ENCODE peak calls at places on chromosomes 11 and 22, in eight cellular contexts. H is heart left ventricle, Y is astrocyte of the cerebellum, U is astrocyte, Z is adrenal gland, R is omental fat pad, E is cardiac fibroblast, N is AG10803. S is an unnamed sample.

GRCh38 chr22:26399288-26399687 is 29.8 kb upstream of the ASPHD2 start:
- DNase-seq in H (no peak), Y (no peak), U (no peak), Z (no peak), R (no peak), E (peak), N (no peak), S (no peak)

GRCh38 chr11:72293910-72294533 is 50.0 kb upstream of the PHOX2A start:
- DNase-seq in H (no peak), Y (no peak), U (no peak), Z (no peak), R (no peak), E (no peak), N (no peak), S (no peak)

GRCh38 chr22:42610211-42610610 is 4.5 kb downstream of the POLDIP3 start:
- DNase-seq in H (no peak), Y (no peak), U (no peak), Z (peak), R (no peak), E (peak), N (no peak), S (no peak)

GRCh38 chr11:88042238-88043032 is 132.8 kb downstream of the RAB38 start:
- DNase-seq in H (no peak), Y (no peak), U (no peak), Z (peak), R (no peak), E (no peak), N (no peak), S (no peak)

GRCh38 chr11:120305286-120305685 is 19.8 kb upstream of the TLCD5 start:
- DNase-seq in H (no peak), Y (no peak), U (no peak), Z (no peak), R (no peak), E (no peak), N (no peak), S (no peak)

GRCh38 chr11:61026121-61027031 is 54.9 kb downstream of the CD6 start:
- DNase-seq in H (no peak), Y (no peak), U (no peak), Z (no peak), R (no peak), E (no peak), N (no peak), S (no peak)

GRCh38 chr22:30309981-30310672 is 16.6 kb downstream of the TBC1D10A start:
- DNase-seq in H (no peak), Y (no peak), U (peak), Z (no peak), R (no peak), E (no peak), N (peak), S (no peak)

GRCh38 chr22:41934284-41935014 is 7.8 kb upstream of the TNFRSF13C start:
- DNase-seq in H (no peak), Y (no peak), U (no peak), Z (no peak), R (no peak), E (no peak), N (no peak), S (no peak)

GRCh38 chr11:64809781-64810241 is 540 bp downstream of the MEN1 start:
- DNase-seq in H (no peak), Y (no peak), U (no peak), Z (no peak), R (no peak), E (no peak), N (no peak), S (peak)

GRCh38 chr22:49240016-49240380 is 587.7 kb downstream of the BRD1 start:
- DNase-seq in H (no peak), Y (no peak), U (no peak), Z (no peak), R (no peak), E (no peak), N (no peak), S (no peak)

GRCh38 chr22:44396727-44397722 is 84.3 kb upstream of the SHISAL1 start:
- DNase-seq in H (peak), Y (no peak), U (no peak), Z (no peak), R (peak), E (no peak), N (no peak), S (peak)

GRCh38 chr22:32557424-32557823 is 82.8 kb downstream of the FBXO7 start:
- DNase-seq in H (no peak), Y (no peak), U (no peak), Z (no peak), R (no peak), E (no peak), N (peak), S (no peak)

GRCh38 chr11:75668508-75669297 is at the start of gene MAP6:
- DNase-seq in H (peak), Y (no peak), U (no peak), Z (peak), R (no peak), E (peak), N (no peak), S (peak)

GRCh38 chr22:46117206-46118199 is 32.8 kb upstream of the PPARA start:
- DNase-seq in H (no peak), Y (no peak), U (no peak), Z (peak), R (no peak), E (peak), N (no peak), S (no peak)

GRCh38 chr11:109605006-109605405 is 183.0 kb downstream of the C11orf87 start:
- DNase-seq in H (no peak), Y (no peak), U (no peak), Z (no peak), R (no peak), E (no peak), N (no peak), S (no peak)

GRCh38 chr22:45905924-45906865 is 70.8 kb downstream of the WNT7B start:
- DNase-seq in H (peak), Y (no peak), U (peak), Z (no peak), R (no peak), E (peak), N (peak), S (no peak)

GRCh38 chr11:100546714-100547113 is 140.4 kb upstream of the ARHGAP42 start:
- DNase-seq in H (no peak), Y (peak), U (peak), Z (no peak), R (no peak), E (peak), N (no peak), S (no peak)

GRCh38 chr22:26797910-26798309 is 140.5 kb downstream of the MIAT start:
- DNase-seq in H (no peak), Y (no peak), U (no peak), Z (no peak), R (no peak), E (no peak), N (no peak), S (peak)

GRCh38 chr11:111845256-111846028 is 25.9 kb downstream of the ALG9 start:
- DNase-seq in H (no peak), Y (no peak), U (no peak), Z (no peak), R (no peak), E (no peak), N (peak), S (no peak)

GRCh38 chr11:128904303-128904871 is 13.2 kb downstream of the KCNJ5 start:
- DNase-seq in H (no peak), Y (no peak), U (no peak), Z (no peak), R (no peak), E (no peak), N (no peak), S (no peak)

GRCh38 chr22:43363580-43364435 is 20.6 kb upstream of the SCUBE1 start:
- DNase-seq in H (no peak), Y (no peak), U (no peak), Z (no peak), R (no peak), E (no peak), N (no peak), S (no peak)

GRCh38 chr11:12900496-12900895 is 108.6 kb upstream of the RASSF10 start:
- DNase-seq in H (no peak), Y (peak), U (peak), Z (no peak), R (no peak), E (peak), N (peak), S (no peak)

GRCh38 chr11:7851391-7851790 is 54.6 kb upstream of the OR5P2 start:
- DNase-seq in H (no peak), Y (no peak), U (no peak), Z (no peak), R (no peak), E (no peak), N (no peak), S (no peak)
- TF ChIP-seq CTCF in H (no peak), Y (no peak), U (no peak), Z (no peak), R (no peak), E (no peak), N (no peak), S (no peak)

GRCh38 chr22:31347251-31348008 is 1.3 kb upstream of the PATZ1 start:
- DNase-seq in H (peak), Y (peak), U (peak), Z (peak), R (no peak), E (peak), N (peak), S (peak)

GRCh38 chr22:31346733-31347250 is 646 bp upstream of the PATZ1 start:
- DNase-seq in H (peak), Y (no peak), U (peak), Z (peak), R (no peak), E (peak), N (no peak), S (peak)

GRCh38 chr22:31350410-31350863 is 4.3 kb upstream of the PATZ1 start:
- DNase-seq in H (no peak), Y (no peak), U (no peak), Z (peak), R (no peak), E (peak), N (no peak), S (no peak)

GRCh38 chr22:31349960-31350359 is 3.8 kb upstream of the PATZ1 start:
- DNase-seq in H (no peak), Y (no peak), U (no peak), Z (no peak), R (no peak), E (no peak), N (no peak), S (no peak)

DNA sequence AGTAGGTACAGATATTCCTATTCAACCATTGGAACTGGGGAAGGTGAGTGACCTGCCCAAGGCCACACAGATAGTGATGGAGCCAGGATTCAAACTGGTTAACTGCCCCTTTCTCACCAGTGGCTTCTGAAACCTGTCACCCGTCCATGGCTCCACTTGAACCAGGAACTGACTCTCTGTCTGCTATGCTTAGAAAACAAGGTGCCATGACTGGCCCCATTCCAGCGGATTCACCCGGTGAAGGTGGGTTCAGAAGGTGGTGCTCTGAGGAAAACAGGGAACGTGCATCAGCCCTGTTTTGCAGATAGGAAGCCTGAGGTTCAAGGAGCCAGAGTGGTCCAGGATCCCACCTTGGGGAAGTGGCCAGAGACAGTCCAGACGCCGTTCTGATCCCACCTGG is 2.6 kb upstream of the PATZ1 start:
- DNase-seq in H (no peak), Y (no peak), U (no peak), Z (no peak), R (no peak), E (no peak), N (no peak), S (no peak)
- TF ChIP-seq CTCF in H (no peak), Y (no peak), U (no peak), Z (no peak), R (no peak), E (no peak), N (no peak), S (no peak)

DNA sequence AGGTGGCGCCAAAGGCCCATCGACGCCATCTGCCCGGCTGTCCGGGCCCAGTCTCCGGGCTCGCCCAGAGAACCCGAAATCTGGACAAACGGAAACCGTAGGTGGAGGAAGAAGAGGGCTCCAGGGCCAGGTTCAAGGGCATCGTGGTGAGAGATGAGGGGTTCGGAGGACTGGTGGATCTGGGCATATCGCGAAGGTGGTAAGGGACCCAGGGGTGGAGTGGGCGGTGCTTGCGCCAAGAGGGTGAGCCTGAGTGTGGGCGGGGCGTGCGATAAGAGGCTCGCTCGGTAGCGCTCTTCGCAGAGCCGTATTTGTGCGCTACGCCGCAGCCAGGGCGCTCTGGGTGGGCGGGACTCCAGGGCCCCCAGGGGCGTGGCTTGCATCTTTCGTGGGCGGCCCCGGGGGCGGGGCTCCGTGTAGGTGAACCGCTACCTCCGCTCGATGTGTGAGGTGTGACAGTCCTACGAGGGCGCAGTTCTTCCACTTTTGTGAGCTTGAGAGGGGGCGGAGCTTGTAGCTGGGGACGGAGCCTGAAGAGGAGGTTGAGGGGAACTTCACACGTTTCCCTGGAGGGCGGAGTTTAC is 4.8 kb downstream of the CD248 start:
- DNase-seq in H (peak), Y (peak), U (peak), Z (peak), R (peak), E (peak), N (peak), S (peak)
- TF ChIP-seq CTCF in H (peak), Y (peak), U (no peak), Z (peak), R (no peak), E (no peak), N (peak), S (peak)

GRCh38 chr11:67667490-67668190 is 6.8 kb downstream of the ALDH3B2 start:
- DNase-seq in H (no peak), Y (no peak), U (no peak), Z (no peak), R (no peak), E (no peak), N (no peak), S (no peak)
- TF ChIP-seq CTCF in H (no peak), Y (no peak), U (no peak), Z (no peak), R (no peak), E (no peak), N (no peak), S (no peak)

GRCh38 chr11:62479631-62480201 is 60.9 kb downstream of the SCGB1A1 start:
- DNase-seq in H (no peak), Y (no peak), U (no peak), Z (no peak), R (no peak), E (no peak), N (no peak), S (no peak)
- TF ChIP-seq CTCF in H (no peak), Y (no peak), U (no peak), Z (no peak), R (no peak), E (no peak), N (no peak), S (no peak)

GRCh38 chr22:38924197-38924952 is 33.0 kb upstream of the APOBEC3A start:
- DNase-seq in H (peak), Y (peak), U (peak), Z (peak), R (no peak), E (peak), N (peak), S (no peak)

GRCh38 chr22:38925571-38926041 is 31.8 kb upstream of the APOBEC3A start:
- DNase-seq in H (no peak), Y (no peak), U (peak), Z (no peak), R (no peak), E (peak), N (no peak), S (no peak)

GRCh38 chr22:38921126-38921525 is 36.3 kb upstream of the APOBEC3A start:
- DNase-seq in H (no peak), Y (no peak), U (no peak), Z (no peak), R (no peak), E (no peak), N (no peak), S (no peak)

GRCh38 chr22:38921801-38922200 is 35.6 kb upstream of the APOBEC3A start:
- DNase-seq in H (no peak), Y (no peak), U (no peak), Z (no peak), R (no peak), E (no peak), N (no peak), S (no peak)

DNA sequence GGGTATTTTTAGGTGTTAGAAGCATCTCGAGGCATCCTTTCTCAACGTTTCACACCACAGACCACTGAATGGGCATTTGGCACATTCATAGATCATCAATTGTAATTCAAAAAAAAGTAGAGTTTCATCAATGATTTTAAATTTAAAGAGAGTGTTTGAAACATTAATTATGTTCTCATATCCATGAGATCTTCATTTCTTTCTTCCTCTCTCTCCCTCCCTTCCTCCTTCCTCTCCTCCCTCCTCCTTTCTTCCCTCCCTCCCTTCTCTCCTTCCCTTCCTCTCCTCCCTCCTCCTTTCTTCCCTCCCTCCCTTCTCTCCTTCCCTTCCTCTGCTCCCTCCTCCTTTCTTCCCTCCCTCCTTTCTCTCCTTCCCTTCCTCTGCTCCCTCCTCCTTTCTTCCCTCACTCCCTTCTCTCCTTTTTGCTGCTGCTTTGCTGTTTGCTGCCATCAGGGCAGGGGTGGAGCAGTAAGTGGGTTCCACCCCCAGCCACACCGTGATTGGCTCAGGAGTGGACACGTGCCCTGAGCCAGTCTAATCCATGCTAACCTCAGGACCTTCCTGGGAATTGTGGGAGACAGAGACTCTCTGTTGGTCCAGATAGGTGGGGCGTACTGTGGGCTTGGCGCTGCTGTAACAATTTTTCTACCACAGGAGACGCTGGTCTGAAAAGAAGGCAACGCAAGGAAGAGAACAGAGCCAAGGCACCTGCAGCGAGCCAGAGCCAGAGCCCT is 33.8 kb upstream of the APOBEC3A start:
- DNase-seq in H (peak), Y (peak), U (peak), Z (peak), R (no peak), E (peak), N (peak), S (no peak)
- TF ChIP-seq CTCF in H (peak), Y (peak), U (peak), Z (peak), R (no peak), E (peak), N (peak), S (no peak)

GRCh38 chr22:35156945-35157344 is 91.0 kb downstream of the ISX start:
- DNase-seq in H (no peak), Y (no peak), U (no peak), Z (no peak), R (no peak), E (no peak), N (no peak), S (no peak)

GRCh38 chr22:35160268-35160667 is 94.3 kb downstream of the ISX start:
- DNase-seq in H (no peak), Y (no peak), U (no peak), Z (no peak), R (no peak), E (no peak), N (no peak), S (no peak)

GRCh38 chr22:35152316-35152715 is 86.4 kb downstream of the ISX start:
- DNase-seq in H (no peak), Y (no peak), U (no peak), Z (no peak), R (no peak), E (no peak), N (no peak), S (no peak)

GRCh38 chr22:35154937-35155387 is 89.0 kb downstream of the ISX start:
- DNase-seq in H (peak), Y (peak), U (peak), Z (peak), R (no peak), E (peak), N (peak), S (peak)

GRCh38 chr22:35155403-35156025 is 89.6 kb downstream of the ISX start:
- DNase-seq in H (no peak), Y (no peak), U (no peak), Z (no peak), R (no peak), E (peak), N (no peak), S (no peak)
- TF ChIP-seq CTCF in H (no peak), Y (no peak), U (no peak), Z (no peak), R (no peak), E (no peak), N (no peak), S (peak)

GRCh38 chr11:43410394-43410793 is 51.7 kb downstream of the TTC17 start:
- DNase-seq in H (no peak), Y (no peak), U (no peak), Z (no peak), R (no peak), E (no peak), N (no peak), S (no peak)
- TF ChIP-seq CTCF in H (no peak), Y (no peak), U (no peak), Z (no peak), R (no peak), E (no peak), N (no peak), S (no peak)

GRCh38 chr11:32334822-32335221 is 100.5 kb downstream of the WT1 start:
- DNase-seq in H (no peak), Y (no peak), U (no peak), Z (no peak), R (no peak), E (peak), N (no peak), S (no peak)

GRCh38 chr11:32332990-32333334 is 102.4 kb downstream of the WT1 start:
- DNase-seq in H (no peak), Y (no peak), U (no peak), Z (no peak), R (no peak), E (no peak), N (no peak), S (no peak)

GRCh38 chr11:32331098-32331497 is 104.2 kb downstream of the WT1 start:
- DNase-seq in H (no peak), Y (peak), U (peak), Z (no peak), R (no peak), E (no peak), N (peak), S (no peak)

GRCh38 chr11:32331792-32332191 is 103.5 kb downstream of the WT1 start:
- DNase-seq in H (no peak), Y (no peak), U (no peak), Z (no peak), R (no peak), E (no peak), N (no peak), S (no peak)

GRCh38 chr11:32333335-32333991 is 101.9 kb downstream of the WT1 start:
- DNase-seq in H (peak), Y (peak), U (peak), Z (peak), R (peak), E (peak), N (peak), S (peak)
- TF ChIP-seq CTCF in H (peak), Y (peak), U (peak), Z (no peak), R (no peak), E (peak), N (peak), S (no peak)